ENCODE peak calls at places on chromosomes 16 and 17, in four cellular contexts. H, D, T and M are unnamed samples.

GRCh38 chr17:82230627-82231311 is 1.9 kb downstream of the SLC16A3 start:
- DNase-seq in H (peak), D (peak), T (peak), M (peak)

GRCh38 chr17:34313164-34313563 is 6.1 kb upstream of the CCL8 start:
- DNase-seq in H (no peak), D (no peak), T (no peak), M (no peak)

GRCh38 chr17:3965123-3965800 is 1.0 kb upstream of the ATP2A3 start:
- DNase-seq in H (no peak), D (peak), T (peak), M (peak)

GRCh38 chr17:62749926-62750325 is 58.2 kb downstream of the MARCHF10 start:
- DNase-seq in H (no peak), D (no peak), T (no peak), M (no peak)

GRCh38 chr17:59074494-59074893 is 32.2 kb downstream of the TRIM37 start:
- DNase-seq in H (no peak), D (no peak), T (no peak), M (no peak)

GRCh38 chr17:56913000-56913866 is 616 bp downstream of the TRIM25 start:
- DNase-seq in H (no peak), D (peak), T (peak), M (no peak)

GRCh38 chr16:54935411-54936085 is 4.9 kb downstream of the IRX5 start:
- DNase-seq in H (no peak), D (no peak), T (no peak), M (no peak)

GRCh38 chr16:74730049-74730683 is 29.5 kb upstream of the MLKL start:
- DNase-seq in H (no peak), D (no peak), T (no peak), M (peak)

GRCh38 chr17:56752263-56752662 is 81.5 kb downstream of the C17orf67 start:
- DNase-seq in H (no peak), D (no peak), T (no peak), M (no peak)

DNA sequence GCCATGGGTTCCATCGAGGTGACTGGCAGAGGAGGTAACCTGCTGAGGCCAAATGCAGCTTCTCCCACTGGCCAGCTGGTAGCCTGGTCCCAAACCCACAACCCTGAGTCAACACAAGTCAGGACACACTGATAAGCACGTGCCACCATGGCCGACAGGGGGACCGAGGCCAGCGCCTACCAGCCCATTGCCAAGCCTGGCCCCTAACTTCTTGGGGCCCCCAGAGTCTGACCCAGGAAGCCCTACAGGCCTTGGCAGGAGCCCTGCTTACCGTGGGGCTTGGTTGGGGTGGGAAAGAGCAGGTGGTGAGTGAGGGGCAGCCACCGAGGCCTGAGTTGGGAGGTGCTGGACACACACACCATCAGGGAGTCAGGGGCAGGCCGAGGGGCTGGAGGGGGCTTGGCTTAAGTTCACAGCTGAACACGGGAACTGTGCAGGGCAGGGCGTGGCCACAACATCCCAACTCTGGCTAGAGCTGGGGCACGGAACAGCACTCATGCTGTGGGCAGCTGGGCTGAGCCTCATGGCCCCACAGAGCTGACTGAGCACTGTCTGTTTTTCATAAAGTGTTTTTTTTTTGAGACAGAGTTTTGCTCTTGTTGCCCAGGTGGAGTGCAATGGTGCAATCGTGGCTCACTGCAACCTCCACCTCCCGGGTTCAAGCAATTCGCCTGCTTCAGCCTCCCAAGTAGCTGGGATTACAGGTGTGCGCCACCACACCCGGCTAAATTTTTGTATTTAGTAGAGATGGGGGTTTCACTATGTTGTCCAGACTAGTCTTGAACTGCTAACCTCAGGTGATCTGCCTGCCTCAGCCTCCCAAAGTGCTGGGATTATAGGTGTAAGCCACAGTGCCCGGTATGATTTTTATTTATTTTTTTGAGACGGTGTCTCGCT is 5.5 kb downstream of the MRPL28 start:
- DNase-seq in H (no peak), D (no peak), T (no peak), M (no peak)
- TF ChIP-seq HMGXB4 in H (no peak), D (no peak), T (no peak), M (no peak)

DNA sequence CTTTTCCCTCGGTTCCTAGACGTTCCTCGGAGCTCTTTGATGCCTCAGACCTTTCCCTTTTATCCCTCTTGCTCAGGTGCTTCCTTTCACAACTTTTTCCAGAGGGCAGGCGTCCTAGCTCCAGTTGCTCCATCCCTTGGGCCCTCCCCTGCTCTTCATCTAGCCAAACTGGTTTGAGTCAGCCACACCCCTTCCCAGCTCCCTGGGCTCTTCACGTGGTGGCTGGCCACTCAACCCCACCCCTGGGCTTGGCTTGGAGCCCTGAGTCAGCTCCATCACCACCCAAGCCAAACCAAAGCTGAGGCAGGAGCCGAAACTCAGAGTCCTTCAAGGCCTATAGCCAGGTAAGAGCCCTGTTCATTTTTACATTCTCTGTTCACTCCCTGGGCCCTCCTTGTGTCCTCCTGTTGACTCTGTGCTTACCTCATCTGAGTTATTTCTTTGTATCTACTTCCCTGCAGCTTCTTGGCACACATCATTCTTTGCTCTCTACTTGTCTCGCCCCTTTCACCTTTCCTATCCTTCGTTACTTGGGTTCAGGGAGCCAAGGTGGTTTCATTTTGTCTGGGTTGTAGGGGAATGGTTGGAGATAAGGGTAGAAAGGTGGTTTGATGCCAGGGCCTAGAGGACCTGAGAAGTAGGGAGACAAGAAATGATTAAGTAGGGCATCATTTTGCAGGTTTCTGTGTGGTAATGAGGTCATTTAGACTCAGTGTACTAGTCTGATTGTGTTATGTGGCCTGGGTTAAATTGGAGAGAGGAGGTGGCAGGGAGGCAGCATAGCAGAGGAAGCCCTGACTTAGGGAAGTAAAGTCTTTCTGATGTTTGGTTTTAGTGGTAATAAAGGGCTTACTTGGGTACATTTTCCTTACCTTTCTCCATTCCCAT is 7.6 kb upstream of the PHKG2 start:
- DNase-seq in H (no peak), D (peak), T (peak), M (peak)
- TF ChIP-seq HMGXB4 in H (no peak), D (no peak), T (no peak), M (no peak)

DNA sequence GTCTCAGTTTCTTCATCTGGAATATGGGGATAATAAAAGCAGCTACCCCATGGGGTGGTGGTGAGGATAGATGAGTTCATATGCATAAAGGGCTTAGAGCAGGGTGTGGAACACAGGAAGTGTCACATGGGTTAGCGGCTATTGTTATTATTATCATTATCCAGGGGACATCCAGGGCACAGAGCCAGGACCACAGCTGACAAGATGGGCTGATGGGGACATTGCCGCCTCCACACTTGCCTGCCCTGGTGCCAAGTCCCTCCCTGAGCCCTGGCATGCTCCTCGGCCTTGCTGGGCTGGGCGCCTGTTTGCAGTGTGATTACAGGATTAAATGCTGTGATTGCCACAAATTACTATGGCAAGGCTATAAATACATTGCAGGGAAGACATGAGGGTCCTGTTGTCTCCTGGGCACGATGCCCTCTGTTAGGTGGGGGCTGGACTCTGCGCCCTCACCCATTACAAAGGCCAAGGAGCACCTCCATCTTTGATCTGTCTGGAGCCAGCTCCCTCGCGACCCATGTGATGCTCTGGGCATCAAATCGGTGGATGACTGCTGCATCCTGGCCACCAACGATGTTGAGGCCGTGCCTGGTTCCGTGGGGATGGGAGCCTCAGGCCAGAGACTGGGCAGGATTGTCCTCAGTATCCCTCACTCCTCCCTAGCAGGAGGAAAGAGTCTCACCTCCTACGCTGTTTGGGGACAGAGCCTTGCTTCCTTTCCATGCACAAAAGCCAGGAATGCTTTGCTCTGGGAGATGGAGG is 43.2 kb downstream of the PIMREG start:
- DNase-seq in H (no peak), D (no peak), T (no peak), M (no peak)
- TF ChIP-seq HMGXB4 in H (no peak), D (no peak), T (no peak), M (no peak)

GRCh38 chr17:64494121-64494520 is 2.7 kb downstream of the POLG2 start:
- DNase-seq in H (no peak), D (no peak), T (no peak), M (no peak)
- TF ChIP-seq HMGXB4 in H (no peak), D (no peak), T (no peak), M (no peak)